ENCODE peak calls at places on chromosomes 16 and 17, in five cellular contexts. N, A, E, O and X are unnamed samples.
A peak's percentile ranks its signal among the peaks of the same experiment; 100 is the strongest.

GRCh38 chr17:71632328-71632727 is 488.5 kb upstream of the SOX9 start:
- DNase-seq in N (no peak), A (no peak), E (no peak), O (peak; percentile 63), X (no peak)

GRCh38 chr17:83192161-83192788 is 112.9 kb downstream of the METRNL start:
- DNase-seq in N (no peak), A (peak; percentile 75), E (no peak), O (peak; percentile 81), X (no peak)

GRCh38 chr17:5584383-5584951 is at the start of gene NLRP1:
- DNase-seq in N (peak; percentile 97), A (peak; percentile 97), E (no peak), O (peak; percentile 96), X (peak; percentile 85)

GRCh38 chr16:727291-727977 is 528 bp downstream of the HAGHL start:
- DNase-seq in N (no peak), A (no peak), E (no peak), O (no peak), X (no peak)

GRCh38 chr16:46789499-46790414 is 41.2 kb downstream of the C16orf87 start:
- DNase-seq in N (peak; percentile 68), A (peak; percentile 76), E (peak; percentile 58), O (peak; percentile 57), X (peak; percentile 89)

GRCh38 chr16:86611517-86611840 is 33.1 kb downstream of the FOXL1 start:
- DNase-seq in N (peak; percentile 88), A (no peak), E (no peak), O (peak; percentile 88), X (no peak)

GRCh38 chr17:77281024-77281903 is 140.5 kb downstream of the SEC14L1 start:
- DNase-seq in N (peak; percentile 58), A (no peak), E (peak; percentile 67), O (no peak), X (no peak)

GRCh38 chr16:57361384-57361783 is 2.8 kb downstream of the CCL22 start:
- DNase-seq in N (no peak), A (no peak), E (no peak), O (no peak), X (no peak)

GRCh38 chr16:51870460-51870859 is 676.5 kb downstream of the TOX3 start:
- DNase-seq in N (no peak), A (no peak), E (no peak), O (no peak), X (no peak)

GRCh38 chr16:87806246-87806607 is 40.4 kb upstream of the KLHDC4 start:
- DNase-seq in N (no peak), A (no peak), E (no peak), O (peak; percentile 26), X (no peak)

GRCh38 chr16:4298761-4299522 is 16.9 kb upstream of the GLIS2 start:
- DNase-seq in N (peak; percentile 94), A (peak; percentile 84), E (no peak), O (peak; percentile 94), X (peak; percentile 92)

DNA sequence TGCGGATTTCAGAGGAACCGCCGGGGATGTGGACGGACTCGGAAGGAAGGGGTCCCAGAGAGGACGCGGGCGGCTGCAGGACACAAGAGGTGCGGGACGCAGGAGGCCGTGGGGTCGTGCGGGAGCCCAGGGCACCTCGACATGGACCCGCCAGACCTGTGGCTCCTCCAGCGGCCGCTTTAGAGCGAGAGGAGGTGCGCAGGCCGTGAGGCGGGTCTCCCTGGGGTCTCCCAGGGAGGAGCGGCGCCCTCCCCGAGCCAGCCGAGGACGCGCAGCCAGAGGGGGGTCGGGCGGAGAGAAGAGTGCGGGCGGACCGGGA is 6.8 kb upstream of the FLYWCH1 start:
- DNase-seq in N (no peak), A (no peak), E (no peak), O (no peak), X (no peak)
- TF ChIP-seq CTCF in N (no peak), A (no peak), E (no peak), O (no peak), X (no peak)

DNA sequence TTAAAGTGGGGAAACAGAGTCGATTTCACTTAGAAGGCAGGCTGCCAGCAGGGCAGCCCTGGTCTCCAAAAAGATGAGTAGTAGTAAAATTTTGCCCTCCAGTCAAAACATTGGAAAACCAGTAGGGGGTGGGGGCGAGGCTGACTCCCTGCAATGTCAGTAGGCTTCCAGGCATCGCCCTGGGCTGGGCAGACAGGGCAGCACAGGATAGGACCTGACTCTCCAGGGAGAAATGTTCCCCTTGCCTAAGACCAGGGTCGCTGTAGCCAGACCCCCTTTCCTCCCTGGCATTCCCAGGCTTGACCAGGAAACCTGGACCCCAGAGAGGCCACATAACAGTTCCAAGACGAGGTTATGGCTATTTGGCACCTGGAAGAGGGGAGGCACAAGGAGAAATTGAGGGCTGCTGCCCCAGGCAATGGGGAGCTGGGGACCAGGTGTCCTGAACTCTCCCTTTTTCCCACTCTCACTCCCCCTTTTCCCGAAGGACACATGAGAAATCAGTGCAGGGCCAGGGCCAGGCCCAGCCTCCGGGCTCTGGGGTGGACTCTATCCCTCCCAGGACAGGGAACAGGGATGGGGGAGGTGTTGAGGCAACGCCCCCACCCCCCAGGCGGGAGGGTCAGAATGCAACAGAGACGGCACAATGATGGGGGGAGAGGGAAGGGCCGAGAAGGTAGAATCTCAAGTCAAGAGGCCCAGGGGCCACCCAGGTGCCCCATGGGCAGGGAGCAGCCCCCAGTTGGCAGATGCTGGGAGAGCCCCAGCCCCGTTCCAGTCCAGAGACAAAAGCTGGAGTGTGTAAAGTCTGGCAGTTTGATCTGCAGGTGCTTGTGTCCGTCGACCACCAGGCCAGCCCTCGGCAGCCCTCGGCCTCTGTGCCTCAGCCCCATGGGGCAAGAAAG is 4.5 kb upstream of the SAMD14 start:
- DNase-seq in N (no peak), A (no peak), E (no peak), O (no peak), X (no peak)
- TF ChIP-seq CTCF in N (no peak), A (peak; percentile 10), E (no peak), O (no peak), X (no peak)

GRCh38 chr16:19094542-19095365 is 19.0 kb upstream of the ITPRIPL2 start:
- DNase-seq in N (no peak), A (no peak), E (no peak), O (peak; percentile 25), X (no peak)
- TF ChIP-seq CTCF in N (peak; percentile 13), A (no peak), E (no peak), O (no peak), X (no peak)

GRCh38 chr17:39196820-39197331 is 593 bp downstream of the CACNB1 start:
- DNase-seq in N (no peak), A (no peak), E (no peak), O (no peak), X (no peak)
- TF ChIP-seq CTCF in N (no peak), A (no peak), E (no peak), O (no peak), X (no peak)

GRCh38 chr17:43483674-43484551 is at the start of gene DHX8:
- DNase-seq in N (peak; percentile 99), A (peak; percentile 98), E (peak; percentile 98), O (peak; percentile 99), X (peak; percentile 99)
- TF ChIP-seq CTCF in N (peak; percentile 100), A (peak; percentile 100), E (peak; percentile 100), O (peak; percentile 100), X (peak; percentile 100)

GRCh38 chr17:4358154-4358553 is 8.3 kb downstream of the UBE2G1 start:
- DNase-seq in N (no peak), A (peak; percentile 7), E (no peak), O (no peak), X (no peak)

GRCh38 chr17:4364622-4365041 is 1.8 kb downstream of the UBE2G1 start:
- DNase-seq in N (no peak), A (no peak), E (no peak), O (no peak), X (no peak)

GRCh38 chr17:4365628-4366311 is 705 bp downstream of the UBE2G1 start:
- DNase-seq in N (peak; percentile 20), A (no peak), E (peak; percentile 38), O (no peak), X (no peak)

GRCh38 chr17:4365103-4365627 is 1.3 kb downstream of the UBE2G1 start:
- DNase-seq in N (peak; percentile 95), A (peak; percentile 89), E (peak; percentile 70), O (peak; percentile 94), X (peak; percentile 93)

GRCh38 chr17:4362141-4362540 is 4.3 kb downstream of the UBE2G1 start:
- DNase-seq in N (peak; percentile 6), A (no peak), E (no peak), O (peak; percentile 18), X (no peak)
- TF ChIP-seq CTCF in N (no peak), A (peak; percentile 34), E (no peak), O (peak; percentile 9), X (peak; percentile 31)

GRCh38 chr17:38351412-38352222 is at the start of gene SOCS7:
- DNase-seq in N (peak; percentile 96), A (peak; percentile 87), E (peak; percentile 87), O (peak; percentile 89), X (peak; percentile 96)
- TF ChIP-seq CTCF in N (no peak), A (peak; percentile 21), E (no peak), O (no peak), X (no peak)